ENCODE peak calls at places on chromosomes 5 and 9, in six cellular contexts. One of them, this sample, is unnamed.

GRCh38 chr5:1065891-1066650 is 45.8 kb downstream of the SLC12A7 start:
- DNase-seq in astrocyte of the spinal cord: no peak
- DNase-seq in Calu3: no peak
- DNase-seq in WTC11: no peak
- DNase-seq in H9: no peak
- DNase-seq in AG09309: no peak
- DNase-seq in this sample: no peak

GRCh38 chr9:19967567-19968459 is 179.0 kb upstream of the SLC24A2 start:
- DNase-seq in astrocyte of the spinal cord: no peak
- DNase-seq in H9: peak; percentile 43
- DNase-seq in Calu3: no peak
- DNase-seq in WTC11: peak; percentile 19
- DNase-seq in AG09309: no peak
- DNase-seq in this sample: no peak

GRCh38 chr5:66821626-66822429 is 225.6 kb downstream of the MAST4 start:
- DNase-seq in AG09309: no peak
- DNase-seq in H9: no peak
- DNase-seq in Calu3: no peak
- DNase-seq in WTC11: no peak
- DNase-seq in astrocyte of the spinal cord: no peak
- DNase-seq in this sample: no peak

GRCh38 chr9:128718475-128718874 is 5.5 kb downstream of the ZDHHC12 start:
- DNase-seq in WTC11: no peak
- DNase-seq in H9: no peak
- DNase-seq in Calu3: no peak
- DNase-seq in astrocyte of the spinal cord: no peak
- DNase-seq in AG09309: no peak
- DNase-seq in this sample: no peak

GRCh38 chr5:98775962-98776687 is 2.7 kb downstream of the RGMB start:
- DNase-seq in astrocyte of the spinal cord: peak; percentile 91
- DNase-seq in WTC11: no peak
- DNase-seq in Calu3: no peak
- DNase-seq in H9: no peak
- DNase-seq in AG09309: no peak
- DNase-seq in this sample: no peak

GRCh38 chr5:114898602-114899001 is 271.1 kb downstream of the TRIM36 start:
- DNase-seq in H9: no peak
- DNase-seq in Calu3: no peak
- DNase-seq in WTC11: peak; percentile 18
- DNase-seq in astrocyte of the spinal cord: no peak
- DNase-seq in AG09309: no peak
- DNase-seq in this sample: no peak

GRCh38 chr9:74577956-74578355 is 80.8 kb downstream of the RORB start:
- DNase-seq in H9: no peak
- DNase-seq in AG09309: no peak
- DNase-seq in Calu3: no peak
- DNase-seq in astrocyte of the spinal cord: no peak
- DNase-seq in WTC11: no peak
- DNase-seq in this sample: no peak

GRCh38 chr9:15240927-15241326 is 66.1 kb downstream of the TTC39B start:
- DNase-seq in AG09309: no peak
- DNase-seq in Calu3: no peak
- DNase-seq in WTC11: no peak
- DNase-seq in H9: no peak
- DNase-seq in astrocyte of the spinal cord: no peak
- DNase-seq in this sample: no peak

GRCh38 chr5:1815881-1816292 is 14.7 kb downstream of the NDUFS6 start:
- DNase-seq in Calu3: no peak
- DNase-seq in WTC11: no peak
- DNase-seq in astrocyte of the spinal cord: no peak
- DNase-seq in H9: peak; percentile 49
- DNase-seq in AG09309: no peak
- DNase-seq in this sample: no peak

GRCh38 chr5:127863161-127863560 is 160.0 kb downstream of the CCDC192 start:
- DNase-seq in AG09309: no peak
- DNase-seq in astrocyte of the spinal cord: no peak
- DNase-seq in WTC11: no peak
- DNase-seq in Calu3: no peak
- DNase-seq in H9: no peak
- DNase-seq in this sample: no peak

GRCh38 chr5:68216737-68217231 is 1.2 kb downstream of the PIK3R1 start:
- DNase-seq in Calu3: no peak
- DNase-seq in astrocyte of the spinal cord: peak; percentile 43
- DNase-seq in AG09309: no peak
- DNase-seq in H9: no peak
- DNase-seq in WTC11: no peak
- DNase-seq in this sample: peak; percentile 60

GRCh38 chr5:2740051-2740848 is 11.2 kb downstream of the IRX2 start:
- DNase-seq in Calu3: no peak
- DNase-seq in H9: peak; percentile 59
- DNase-seq in astrocyte of the spinal cord: no peak
- DNase-seq in WTC11: peak; percentile 52
- DNase-seq in AG09309: no peak
- DNase-seq in this sample: no peak

GRCh38 chr9:115923903-115924668 is 229.5 kb upstream of the PAPPA start:
- DNase-seq in H9: no peak
- DNase-seq in WTC11: no peak
- DNase-seq in astrocyte of the spinal cord: peak; percentile 89
- DNase-seq in Calu3: no peak
- DNase-seq in AG09309: peak; percentile 23
- DNase-seq in this sample: no peak

GRCh38 chr5:111223790-111224560 is at the start of gene CAMK4:
- DNase-seq in AG09309: peak; percentile 21
- DNase-seq in H9: peak; percentile 81
- DNase-seq in WTC11: peak; percentile 80
- DNase-seq in Calu3: peak; percentile 87
- DNase-seq in astrocyte of the spinal cord: peak; percentile 74
- DNase-seq in this sample: peak; percentile 89

GRCh38 chr9:86764230-86765039 is 182.9 kb downstream of the GAS1 start:
- DNase-seq in astrocyte of the spinal cord: no peak
- DNase-seq in AG09309: no peak
- DNase-seq in H9: no peak
- DNase-seq in WTC11: no peak
- DNase-seq in Calu3: no peak
- DNase-seq in this sample: no peak

GRCh38 chr5:96781734-96782064 is 26.0 kb downstream of the ERAP1 start:
- DNase-seq in H9: no peak
- DNase-seq in AG09309: no peak
- DNase-seq in astrocyte of the spinal cord: no peak
- DNase-seq in Calu3: no peak
- DNase-seq in WTC11: no peak
- DNase-seq in this sample: no peak

GRCh38 chr5:181173027-181173419 is 25.6 kb downstream of the OR2V2 start:
- DNase-seq in astrocyte of the spinal cord: no peak
- DNase-seq in WTC11: no peak
- DNase-seq in AG09309: no peak
- DNase-seq in Calu3: no peak
- DNase-seq in H9: no peak
- DNase-seq in this sample: no peak
- TF ChIP-seq CTCF in astrocyte of the spinal cord: no peak
- TF ChIP-seq CTCF in WTC11: no peak
- TF ChIP-seq CTCF in AG09309: no peak
- TF ChIP-seq CTCF in Calu3: no peak
- TF ChIP-seq CTCF in H9: peak; percentile 25
- TF ChIP-seq CTCF in this sample: no peak

DNA sequence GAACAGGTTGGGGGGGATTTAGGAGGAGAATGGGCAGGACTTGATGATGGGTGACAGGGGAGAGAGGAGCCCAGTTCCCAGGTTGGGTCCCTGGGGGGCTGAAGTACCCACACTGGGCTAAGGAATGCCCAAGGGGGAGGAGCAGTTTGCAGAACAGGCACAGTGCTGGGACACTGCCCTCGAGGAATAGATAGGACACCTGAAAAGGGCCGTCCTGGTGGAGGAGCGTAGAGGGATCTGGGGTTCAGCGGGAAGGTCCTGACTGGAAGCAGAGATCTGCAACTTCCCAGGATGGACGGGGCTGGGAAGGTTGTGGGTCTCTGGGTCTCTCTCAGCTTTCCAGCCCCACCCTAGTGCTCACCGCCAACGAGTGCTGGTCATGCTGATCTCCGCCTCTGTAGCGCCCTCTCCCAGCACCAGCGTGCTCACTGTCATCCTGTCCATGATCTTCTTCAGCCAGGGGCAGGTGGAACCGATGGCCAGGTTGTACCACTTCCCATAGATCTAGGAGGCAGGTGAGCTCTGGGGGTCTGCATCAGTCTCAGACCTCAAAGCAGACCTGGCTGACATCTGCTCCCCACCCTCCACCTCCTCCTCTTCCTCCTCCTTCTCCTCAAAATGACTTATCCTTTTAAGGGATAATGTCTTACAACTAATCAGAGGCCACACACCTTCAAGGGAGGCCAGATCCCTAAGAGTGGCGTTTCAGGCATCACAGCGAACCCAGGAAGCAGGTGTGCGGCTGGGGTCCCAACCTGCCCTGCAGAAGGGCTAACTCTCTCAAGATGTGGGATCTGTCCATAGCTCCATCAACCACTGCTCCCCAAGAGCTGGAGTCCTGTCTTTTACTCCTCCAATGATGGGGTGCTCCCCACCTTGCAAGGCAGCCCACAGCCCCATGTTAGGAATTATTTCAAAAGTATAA is 1.6 kb downstream of the AMBP start:
- DNase-seq in WTC11: peak; percentile 38
- DNase-seq in AG09309: no peak
- DNase-seq in H9: peak; percentile 69
- DNase-seq in astrocyte of the spinal cord: no peak
- DNase-seq in Calu3: no peak
- DNase-seq in this sample: no peak
- TF ChIP-seq CTCF in WTC11: no peak
- TF ChIP-seq CTCF in AG09309: no peak
- TF ChIP-seq CTCF in H9: no peak
- TF ChIP-seq CTCF in astrocyte of the spinal cord: no peak
- TF ChIP-seq CTCF in Calu3: no peak
- TF ChIP-seq CTCF in this sample: no peak

GRCh38 chr5:72149742-72150141 is 42.5 kb downstream of the MAP1B start:
- DNase-seq in Calu3: no peak
- DNase-seq in AG09309: no peak
- DNase-seq in WTC11: no peak
- DNase-seq in astrocyte of the spinal cord: no peak
- DNase-seq in H9: no peak
- DNase-seq in this sample: no peak
- TF ChIP-seq CTCF in Calu3: no peak
- TF ChIP-seq CTCF in AG09309: peak; percentile 20
- TF ChIP-seq CTCF in WTC11: no peak
- TF ChIP-seq CTCF in astrocyte of the spinal cord: peak; percentile 22
- TF ChIP-seq CTCF in H9: no peak
- TF ChIP-seq CTCF in this sample: no peak

GRCh38 chr5:78537406-78537805 is 111.2 kb downstream of the LHFPL2 start:
- DNase-seq in H9: no peak
- DNase-seq in WTC11: no peak
- DNase-seq in astrocyte of the spinal cord: no peak
- DNase-seq in Calu3: no peak
- DNase-seq in AG09309: no peak
- DNase-seq in this sample: no peak

GRCh38 chr5:78538240-78538850 is 110.2 kb downstream of the LHFPL2 start:
- DNase-seq in Calu3: no peak
- DNase-seq in WTC11: no peak
- DNase-seq in AG09309: no peak
- DNase-seq in H9: no peak
- DNase-seq in astrocyte of the spinal cord: no peak
- DNase-seq in this sample: no peak

GRCh38 chr5:78536797-78537196 is 111.8 kb downstream of the LHFPL2 start:
- DNase-seq in H9: no peak
- DNase-seq in AG09309: no peak
- DNase-seq in WTC11: no peak
- DNase-seq in Calu3: no peak
- DNase-seq in astrocyte of the spinal cord: no peak
- DNase-seq in this sample: no peak

GRCh38 chr5:78540335-78541057 is 108.1 kb downstream of the LHFPL2 start:
- DNase-seq in AG09309: no peak
- DNase-seq in Calu3: no peak
- DNase-seq in astrocyte of the spinal cord: no peak
- DNase-seq in WTC11: no peak
- DNase-seq in H9: no peak
- DNase-seq in this sample: no peak

DNA sequence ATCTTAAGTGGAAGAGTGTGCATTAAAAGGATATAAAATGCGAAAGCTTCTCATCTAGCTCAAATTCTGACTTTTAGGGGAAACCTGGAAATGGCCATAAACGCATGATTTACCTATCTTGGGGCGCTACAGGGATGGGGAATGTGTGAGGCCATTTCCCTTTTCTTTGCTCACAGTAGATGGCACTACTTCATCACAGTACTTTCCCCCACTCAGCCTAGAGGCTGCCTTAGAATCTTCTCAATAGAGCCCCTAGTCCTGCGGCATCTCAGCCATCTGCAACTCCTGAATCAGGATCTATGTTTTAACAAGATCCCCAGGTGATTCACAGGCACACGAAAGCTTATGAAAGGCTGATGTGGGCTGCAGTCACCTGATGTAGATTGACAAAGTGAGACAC is 110.8 kb downstream of the LHFPL2 start:
- DNase-seq in H9: no peak
- DNase-seq in WTC11: peak; percentile 24
- DNase-seq in astrocyte of the spinal cord: peak; percentile 66
- DNase-seq in AG09309: no peak
- DNase-seq in Calu3: peak; percentile 42
- DNase-seq in this sample: peak; percentile 71
- TF ChIP-seq CTCF in H9: peak; percentile 68
- TF ChIP-seq CTCF in WTC11: no peak
- TF ChIP-seq CTCF in astrocyte of the spinal cord: peak; percentile 61
- TF ChIP-seq CTCF in AG09309: peak; percentile 71
- TF ChIP-seq CTCF in Calu3: no peak
- TF ChIP-seq CTCF in this sample: peak; percentile 56

GRCh38 chr5:85049020-85049419 is 664.3 kb upstream of the EDIL3 start:
- DNase-seq in Calu3: peak; percentile 6
- DNase-seq in astrocyte of the spinal cord: peak; percentile 71
- DNase-seq in AG09309: no peak
- DNase-seq in H9: peak; percentile 50
- DNase-seq in WTC11: no peak
- DNase-seq in this sample: no peak
- TF ChIP-seq CTCF in Calu3: peak; percentile 39
- TF ChIP-seq CTCF in astrocyte of the spinal cord: peak; percentile 51
- TF ChIP-seq CTCF in AG09309: peak; percentile 7
- TF ChIP-seq CTCF in H9: peak; percentile 73
- TF ChIP-seq CTCF in WTC11: no peak
- TF ChIP-seq CTCF in this sample: peak; percentile 17

GRCh38 chr5:162209005-162209605 is 141.5 kb downstream of the GABRG2 start:
- DNase-seq in astrocyte of the spinal cord: no peak
- DNase-seq in H9: peak; percentile 85
- DNase-seq in Calu3: no peak
- DNase-seq in WTC11: peak; percentile 70
- DNase-seq in AG09309: no peak
- DNase-seq in this sample: peak; percentile 10
- TF ChIP-seq CTCF in astrocyte of the spinal cord: no peak
- TF ChIP-seq CTCF in H9: peak; percentile 77
- TF ChIP-seq CTCF in Calu3: no peak
- TF ChIP-seq CTCF in WTC11: peak; percentile 34
- TF ChIP-seq CTCF in AG09309: no peak
- TF ChIP-seq CTCF in this sample: peak; percentile 63

This sample was measured in GM13977.